ENCODE peak calls at places on chromosomes 1 and 21, in ten cellular contexts. U, K, T, Q, M, Y, C, S, W and N are unnamed samples.

GRCh38 chr1:204858381-204858821 is 12.3 kb upstream of the NFASC start:
- DNase-seq in U (no peak), K (no peak), T (no peak), Q (no peak), M (no peak), Y (peak), C (peak), S (no peak), W (peak), N (no peak)

GRCh38 chr1:3345792-3346191 is 108.7 kb upstream of the ARHGEF16 start:
- DNase-seq in U (no peak), K (no peak), T (no peak), Q (no peak), M (no peak), Y (no peak), C (no peak), S (no peak), W (no peak), N (no peak)

GRCh38 chr1:201354901-201355295 is 22.6 kb downstream of the TNNT2 start:
- DNase-seq in U (no peak), K (no peak), T (no peak), Q (peak), M (no peak), Y (no peak), C (no peak), S (peak), W (no peak), N (no peak)

GRCh38 chr1:78267513-78268218 is 221.9 kb downstream of the GIPC2 start:
- DNase-seq in U (no peak), K (no peak), T (no peak), Q (no peak), M (no peak), Y (no peak), C (no peak), S (no peak), W (no peak), N (no peak)

GRCh38 chr1:115782571-115783281 is 14.2 kb upstream of the CASQ2 start:
- DNase-seq in U (peak), K (peak), T (no peak), Q (no peak), M (peak), Y (peak), C (no peak), S (no peak), W (peak), N (no peak)

GRCh38 chr21:46124926-46125845 is 27.3 kb downstream of the COL6A2 start:
- DNase-seq in U (no peak), K (peak), T (peak), Q (peak), M (no peak), Y (peak), C (no peak), S (peak), W (no peak), N (no peak)

GRCh38 chr1:101043776-101044175 is 18.2 kb upstream of the DPH5 start:
- DNase-seq in U (peak), K (no peak), T (no peak), Q (no peak), M (peak), Y (peak), C (no peak), S (no peak), W (no peak), N (no peak)

GRCh38 chr1:215665212-215665611 is 98.1 kb downstream of the KCTD3 start:
- DNase-seq in U (peak), K (no peak), T (no peak), Q (no peak), M (peak), Y (peak), C (no peak), S (no peak), W (no peak), N (no peak)

GRCh38 chr1:71343686-71344416 is 263.0 kb upstream of the ZRANB2 start:
- DNase-seq in U (no peak), K (no peak), T (no peak), Q (no peak), M (no peak), Y (no peak), C (no peak), S (no peak), W (no peak), N (peak)

GRCh38 chr1:198943484-198943883 is 304.6 kb downstream of the PTPRC start:
- DNase-seq in U (no peak), K (no peak), T (no peak), Q (no peak), M (no peak), Y (no peak), C (no peak), S (no peak), W (no peak), N (no peak)

GRCh38 chr21:42644223-42645208 is 8.9 kb upstream of the PDE9A start:
- DNase-seq in U (no peak), K (no peak), T (no peak), Q (peak), M (peak), Y (peak), C (no peak), S (peak), W (no peak), N (no peak)

GRCh38 chr1:10617931-10618885 is 143.5 kb downstream of the PEX14 start:
- DNase-seq in U (no peak), K (no peak), T (no peak), Q (no peak), M (no peak), Y (no peak), C (no peak), S (no peak), W (no peak), N (no peak)

GRCh38 chr1:55063562-55063942 is 24.2 kb downstream of the PCSK9 start:
- DNase-seq in U (no peak), K (no peak), T (no peak), Q (no peak), M (no peak), Y (no peak), C (no peak), S (no peak), W (no peak), N (no peak)

GRCh38 chr1:43634729-43635128 is 15.2 kb upstream of the KDM4A start:
- DNase-seq in U (no peak), K (no peak), T (no peak), Q (no peak), M (no peak), Y (no peak), C (no peak), S (no peak), W (peak), N (no peak)

GRCh38 chr21:44549525-44550211 is 1.6 kb downstream of the KRTAP10-2 start:
- DNase-seq in U (no peak), K (no peak), T (no peak), Q (no peak), M (no peak), Y (no peak), C (no peak), S (no peak), W (no peak), N (no peak)

GRCh38 chr1:198298653-198299052 is 141.9 kb downstream of the NEK7 start:
- DNase-seq in U (no peak), K (no peak), T (no peak), Q (no peak), M (no peak), Y (no peak), C (no peak), S (no peak), W (peak), N (no peak)

GRCh38 chr1:34511802-34512201 is 243.0 kb upstream of the GJB5 start:
- DNase-seq in U (no peak), K (no peak), T (no peak), Q (no peak), M (no peak), Y (no peak), C (no peak), S (no peak), W (no peak), N (no peak)

GRCh38 chr1:208479435-208479834 is 235.3 kb upstream of the PLXNA2 start:
- DNase-seq in U (no peak), K (no peak), T (no peak), Q (no peak), M (no peak), Y (no peak), C (no peak), S (no peak), W (no peak), N (no peak)

GRCh38 chr1:246690100-246690499 is 34.1 kb upstream of the SCCPDH start:
- DNase-seq in U (no peak), K (no peak), T (no peak), Q (no peak), M (no peak), Y (no peak), C (no peak), S (no peak), W (no peak), N (no peak)

GRCh38 chr1:178644308-178645120 is 80.5 kb upstream of the RALGPS2 start:
- DNase-seq in U (peak), K (no peak), T (peak), Q (no peak), M (no peak), Y (no peak), C (no peak), S (no peak), W (no peak), N (no peak)

GRCh38 chr1:206507395-206508129 is at the start of gene RASSF5:
- DNase-seq in U (peak), K (peak), T (peak), Q (peak), M (peak), Y (no peak), C (peak), S (peak), W (peak), N (no peak)

GRCh38 chr1:86913399-86913895 is 479 bp downstream of the SELENOF start:
- DNase-seq in U (peak), K (peak), T (no peak), Q (no peak), M (peak), Y (peak), C (no peak), S (no peak), W (peak), N (peak)

GRCh38 chr1:58592521-58593134 is 15.6 kb upstream of the TACSTD2 start:
- DNase-seq in U (peak), K (peak), T (peak), Q (peak), M (peak), Y (peak), C (no peak), S (peak), W (no peak), N (no peak)

GRCh38 chr1:2882968-2883696 is 81.6 kb upstream of the TTC34 start:
- DNase-seq in U (no peak), K (no peak), T (no peak), Q (no peak), M (no peak), Y (no peak), C (no peak), S (no peak), W (no peak), N (no peak)

GRCh38 chr1:201624741-201625646 is 86.1 kb downstream of the NAV1 start:
- DNase-seq in U (peak), K (peak), T (no peak), Q (no peak), M (peak), Y (peak), C (no peak), S (no peak), W (no peak), N (no peak)

GRCh38 chr21:29647353-29647781 is 292.4 kb downstream of the GRIK1 start:
- DNase-seq in U (peak), K (no peak), T (no peak), Q (no peak), M (peak), Y (peak), C (no peak), S (no peak), W (no peak), N (no peak)

GRCh38 chr1:6511056-6511455 is 19.6 kb upstream of the PLEKHG5 start:
- DNase-seq in U (no peak), K (no peak), T (no peak), Q (no peak), M (no peak), Y (no peak), C (no peak), S (no peak), W (no peak), N (no peak)

GRCh38 chr1:31831397-31832378 is 15.9 kb upstream of the SPOCD1 start:
- DNase-seq in U (no peak), K (peak), T (no peak), Q (no peak), M (no peak), Y (peak), C (no peak), S (no peak), W (no peak), N (no peak)

GRCh38 chr1:213260322-213261075 is 209.5 kb downstream of the RPS6KC1 start:
- DNase-seq in U (no peak), K (no peak), T (no peak), Q (no peak), M (no peak), Y (no peak), C (no peak), S (no peak), W (peak), N (no peak)

GRCh38 chr1:197526736-197527371 is 248.4 kb downstream of the DENND1B start:
- DNase-seq in U (peak), K (no peak), T (no peak), Q (no peak), M (peak), Y (peak), C (no peak), S (no peak), W (peak), N (peak)

GRCh38 chr21:31395268-31395667 is 51.2 kb upstream of the TIAM1 start:
- DNase-seq in U (no peak), K (no peak), T (no peak), Q (no peak), M (no peak), Y (no peak), C (no peak), S (no peak), W (no peak), N (no peak)

GRCh38 chr1:152533327-152533938 is 19.2 kb downstream of the CRCT1 start:
- DNase-seq in U (peak), K (peak), T (no peak), Q (no peak), M (peak), Y (peak), C (peak), S (no peak), W (no peak), N (peak)

GRCh38 chr21:38925923-38926322 is 120.2 kb downstream of the ETS2 start:
- DNase-seq in U (peak), K (peak), T (peak), Q (peak), M (peak), Y (peak), C (no peak), S (peak), W (no peak), N (no peak)

GRCh38 chr21:43919871-43920801 is 55.1 kb downstream of the AGPAT3 start:
- DNase-seq in U (no peak), K (no peak), T (no peak), Q (peak), M (no peak), Y (no peak), C (no peak), S (peak), W (no peak), N (no peak)

GRCh38 chr1:23980006-23980724 is at the start of gene SRSF10:
- DNase-seq in U (peak), K (peak), T (peak), Q (peak), M (peak), Y (peak), C (peak), S (peak), W (peak), N (peak)

GRCh38 chr1:23978825-23979224 is 1.3 kb downstream of the SRSF10 start:
- DNase-seq in U (no peak), K (no peak), T (no peak), Q (no peak), M (no peak), Y (no peak), C (no peak), S (no peak), W (no peak), N (no peak)

GRCh38 chr1:23979387-23980005 is 631 bp downstream of the SRSF10 start:
- DNase-seq in U (no peak), K (peak), T (no peak), Q (no peak), M (no peak), Y (no peak), C (no peak), S (no peak), W (peak), N (no peak)

GRCh38 chr1:23977187-23977853 is 2.8 kb downstream of the SRSF10 start:
- DNase-seq in U (no peak), K (no peak), T (no peak), Q (no peak), M (no peak), Y (no peak), C (no peak), S (no peak), W (no peak), N (peak)

GRCh38 chr1:23977854-23978191 is 2.3 kb downstream of the SRSF10 start:
- DNase-seq in U (no peak), K (no peak), T (no peak), Q (no peak), M (no peak), Y (peak), C (no peak), S (no peak), W (no peak), N (no peak)
- H3K4me3 ChIP-seq in U (peak), K (peak), T (peak), Q (peak), M (no peak), Y (peak), C (peak), S (peak), W (peak), N (peak)

DNA sequence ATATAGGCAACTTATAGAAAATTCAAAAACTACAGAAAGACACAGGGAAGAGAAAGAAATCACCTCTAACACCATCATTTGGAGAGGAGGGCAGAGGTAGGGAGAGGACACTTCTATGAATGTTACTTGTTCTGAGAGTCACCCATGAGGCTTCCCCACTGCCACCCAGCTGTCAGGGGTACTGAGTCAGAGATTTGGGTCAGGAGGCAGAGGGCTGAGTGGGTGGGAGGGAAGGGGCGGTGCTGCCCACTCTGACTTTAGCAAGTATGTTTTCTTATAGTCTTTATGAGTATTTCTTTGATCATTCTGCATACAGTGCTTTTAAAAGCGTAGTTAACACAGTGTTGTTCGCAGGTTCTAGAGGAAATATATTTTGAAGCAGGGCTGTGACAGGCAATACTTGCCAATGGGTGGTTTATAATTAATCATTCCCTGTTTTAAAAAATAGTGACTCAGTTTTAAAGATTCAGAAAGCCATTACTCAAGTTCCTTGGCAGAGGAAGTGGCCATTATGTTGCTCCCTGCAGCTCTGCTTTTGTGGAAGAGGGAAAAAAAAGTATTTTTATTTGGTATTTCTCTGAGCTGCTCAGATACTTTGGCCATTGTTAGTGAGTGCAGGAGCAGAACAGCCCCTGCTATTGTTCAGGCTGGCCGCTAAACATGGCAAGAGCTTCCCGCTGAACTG is 18.3 kb downstream of the IL6R start:
- DNase-seq in U (peak), K (peak), T (no peak), Q (peak), M (peak), Y (peak), C (no peak), S (peak), W (peak), N (no peak)
- H3K4me3 ChIP-seq in U (no peak), K (no peak), T (no peak), Q (no peak), M (no peak), Y (no peak), C (no peak), S (no peak), W (no peak), N (no peak)

GRCh38 chr1:17135530-17135929 is 16.3 kb upstream of the PADI2 start:
- DNase-seq in U (no peak), K (no peak), T (no peak), Q (no peak), M (no peak), Y (no peak), C (no peak), S (no peak), W (no peak), N (no peak)

GRCh38 chr1:17136145-17136544 is 16.9 kb upstream of the PADI2 start:
- DNase-seq in U (no peak), K (no peak), T (no peak), Q (no peak), M (no peak), Y (no peak), C (no peak), S (no peak), W (no peak), N (no peak)

GRCh38 chr1:17137441-17137840 is 18.2 kb upstream of the PADI2 start:
- DNase-seq in U (no peak), K (no peak), T (no peak), Q (no peak), M (no peak), Y (no peak), C (no peak), S (no peak), W (no peak), N (no peak)

GRCh38 chr1:17134724-17135123 is 15.5 kb upstream of the PADI2 start:
- DNase-seq in U (no peak), K (no peak), T (no peak), Q (no peak), M (no peak), Y (no peak), C (no peak), S (no peak), W (no peak), N (no peak)

DNA sequence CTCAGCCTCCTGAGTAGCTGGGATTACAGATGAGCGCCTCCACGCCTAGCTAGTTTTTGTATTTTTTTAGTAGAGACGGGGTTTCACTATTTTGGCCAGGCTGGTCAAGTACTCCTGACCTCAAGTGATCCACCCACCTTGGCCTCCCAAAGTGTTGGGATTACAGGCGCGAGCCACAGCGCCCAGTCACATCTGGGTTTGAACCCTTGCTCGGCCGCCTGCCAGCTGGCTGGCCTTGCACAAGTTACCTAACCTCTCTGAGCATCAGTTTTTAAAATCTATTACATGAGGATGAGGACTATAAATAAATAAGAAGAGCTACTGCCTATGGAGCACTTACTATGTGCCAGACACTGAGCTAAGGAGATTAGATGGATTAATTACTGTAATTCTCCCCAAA is 17.7 kb upstream of the PADI2 start:
- DNase-seq in U (no peak), K (peak), T (no peak), Q (no peak), M (no peak), Y (peak), C (no peak), S (no peak), W (no peak), N (no peak)
- H3K4me3 ChIP-seq in U (no peak), K (no peak), T (no peak), Q (no peak), M (no peak), Y (no peak), C (no peak), S (no peak), W (no peak), N (no peak)

GRCh38 chr1:217138839-217139466 is 415.7 kb upstream of the ESRRG start:
- DNase-seq in U (no peak), K (no peak), T (no peak), Q (no peak), M (no peak), Y (no peak), C (peak), S (no peak), W (peak), N (no peak)

GRCh38 chr1:217140041-217140901 is 417.0 kb upstream of the ESRRG start:
- DNase-seq in U (no peak), K (no peak), T (no peak), Q (no peak), M (no peak), Y (no peak), C (peak), S (no peak), W (peak), N (no peak)

GRCh38 chr1:217137210-217137871 is 414.1 kb upstream of the ESRRG start:
- DNase-seq in U (no peak), K (no peak), T (no peak), Q (peak), M (no peak), Y (no peak), C (peak), S (no peak), W (peak), N (no peak)

GRCh38 chr1:217138173-217138838 is 415.1 kb upstream of the ESRRG start:
- DNase-seq in U (no peak), K (no peak), T (no peak), Q (no peak), M (no peak), Y (no peak), C (peak), S (no peak), W (peak), N (no peak)

DNA sequence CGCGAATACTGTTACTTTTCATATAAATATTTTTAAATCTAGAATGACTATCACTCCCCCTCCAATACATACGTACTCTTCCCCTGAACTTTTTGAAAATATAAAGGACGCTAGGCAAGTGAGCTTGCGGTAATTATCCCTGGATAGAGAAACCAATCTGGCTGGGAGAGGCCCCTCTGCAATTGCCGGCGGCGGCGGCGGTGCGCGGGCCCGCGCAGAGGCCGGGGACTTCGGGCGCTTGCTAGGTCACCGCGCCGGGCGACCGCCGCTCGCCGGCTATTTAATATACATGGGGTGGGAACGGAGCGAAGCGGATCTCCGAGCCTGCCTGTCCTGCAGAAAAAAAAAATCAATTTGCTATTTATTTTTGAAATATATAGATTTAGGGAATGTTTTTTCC is 416.3 kb upstream of the ESRRG start:
- DNase-seq in U (no peak), K (no peak), T (no peak), Q (no peak), M (no peak), Y (no peak), C (peak), S (no peak), W (peak), N (no peak)
- H3K4me3 ChIP-seq in U (no peak), K (no peak), T (peak), Q (no peak), M (no peak), Y (no peak), C (peak), S (no peak), W (peak), N (no peak)